ENCODE peak calls at places on chromosome 19, in nine cellular contexts. P, G, N, A, F, Z, C, B and Q are unnamed samples.

GRCh38 chr19:31099470-31100190 is 249.6 kb downstream of the TSHZ3 start:
- DNase-seq in F (no peak), P (no peak), B (no peak), A (no peak), N (no peak), C (no peak), G (no peak), Z (no peak), Q (no peak)

GRCh38 chr19:30357580-30357954 is 14.6 kb upstream of the ZNF536 start:
- DNase-seq in C (no peak), G (no peak), F (no peak), Z (no peak), B (no peak), A (no peak), N (no peak), P (no peak), Q (no peak)

GRCh38 chr19:16714702-16715294 is 4.8 kb upstream of the NWD1 start:
- DNase-seq in P (peak), N (no peak), Z (peak), C (peak), G (peak), B (peak), F (peak), A (peak), Q (peak)

GRCh38 chr19:3129112-3129511 is 6.7 kb upstream of the GNA15 start:
- DNase-seq in F (no peak), Z (no peak), P (peak), N (no peak), C (no peak), B (no peak), G (no peak), A (peak), Q (no peak)

GRCh38 chr19:46955813-46956371 is 63.7 kb upstream of the NPAS1 start:
- DNase-seq in Z (no peak), G (no peak), F (no peak), A (no peak), P (no peak), N (no peak), B (no peak), C (no peak), Q (no peak)

GRCh38 chr19:51366050-51366998 is at the start of gene ETFB:
- DNase-seq in N (peak), Z (peak), P (peak), B (peak), C (peak), A (peak), G (peak), F (peak), Q (peak)

GRCh38 chr19:42655748-42656147 is 61.0 kb upstream of the CEACAM8 start:
- DNase-seq in F (no peak), G (no peak), P (no peak), B (no peak), C (no peak), Z (no peak), A (no peak), N (no peak), Q (no peak)

GRCh38 chr19:19997656-19998268 is 41.5 kb downstream of the ZNF682 start:
- DNase-seq in Z (peak), G (no peak), P (no peak), F (no peak), C (peak), N (no peak), B (peak), A (peak), Q (peak)

DNA sequence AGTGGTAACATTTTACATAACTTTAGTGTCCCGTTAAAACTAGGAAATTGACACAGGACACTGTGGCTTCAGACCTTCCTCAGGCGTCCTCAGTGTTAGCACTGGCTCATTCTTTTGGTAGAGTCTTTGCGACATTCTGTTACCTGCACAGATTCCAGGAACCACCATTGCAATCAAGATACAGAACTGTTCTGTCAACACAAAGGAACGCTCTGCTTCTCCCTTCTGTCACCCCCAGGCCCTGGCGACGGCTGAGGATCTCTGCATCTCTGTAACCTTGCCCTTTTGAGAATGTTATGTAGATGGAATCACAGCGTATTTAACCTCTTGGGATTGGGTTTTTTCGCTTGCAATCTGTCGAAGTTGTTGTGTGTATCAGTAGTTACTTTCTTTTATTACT is 22.6 kb downstream of the KDM4B start:
- DNase-seq in F (no peak), P (no peak), A (no peak), Z (no peak), B (no peak), N (no peak), C (no peak), G (no peak), Q (no peak)
- TF ChIP-seq CTCF in F (no peak), P (no peak), A (no peak), Z (no peak), B (no peak), N (no peak), C (no peak), G (no peak), Q (no peak)

GRCh38 chr19:18203408-18203862 is 407 bp downstream of the RAB3A start:
- DNase-seq in N (no peak), B (no peak), C (peak), Z (peak), G (peak), F (no peak), P (no peak), A (no peak), Q (peak)

GRCh38 chr19:18204394-18205179 is 745 bp upstream of the RAB3A start:
- DNase-seq in F (no peak), G (peak), N (no peak), Z (peak), C (no peak), B (no peak), P (no peak), A (peak), Q (peak)

GRCh38 chr19:18202759-18203407 is 959 bp downstream of the RAB3A start:
- DNase-seq in Z (peak), G (peak), C (no peak), P (no peak), F (no peak), N (no peak), A (peak), B (no peak), Q (no peak)

GRCh38 chr19:18205180-18205915 is 1.5 kb upstream of the RAB3A start:
- DNase-seq in F (peak), P (peak), N (peak), B (peak), G (peak), Z (peak), C (peak), A (peak), Q (peak)

GRCh38 chr19:18203863-18204393 is at the start of gene RAB3A:
- DNase-seq in F (peak), Z (peak), A (peak), C (peak), N (peak), P (peak), G (peak), B (peak), Q (peak)
- TF ChIP-seq CTCF in F (no peak), Z (no peak), A (peak), C (no peak), N (no peak), P (no peak), G (no peak), B (no peak), Q (no peak)

GRCh38 chr19:13073263-13073662 is 29.4 kb downstream of the LYL1 start:
- DNase-seq in N (no peak), Z (no peak), G (no peak), A (no peak), C (no peak), P (no peak), B (no peak), F (no peak), Q (no peak)

GRCh38 chr19:13074378-13074777 is 28.3 kb downstream of the LYL1 start:
- DNase-seq in A (no peak), C (no peak), N (no peak), Z (no peak), P (no peak), F (no peak), B (no peak), G (no peak), Q (no peak)

GRCh38 chr19:13071444-13072205 is 31.0 kb downstream of the LYL1 start:
- DNase-seq in P (no peak), F (no peak), B (no peak), G (no peak), Z (no peak), C (no peak), N (no peak), A (no peak), Q (no peak)

GRCh38 chr19:13070425-13071140 is 32.1 kb downstream of the LYL1 start:
- DNase-seq in P (no peak), F (no peak), G (no peak), N (no peak), Z (no peak), A (no peak), C (no peak), B (no peak), Q (no peak)

GRCh38 chr19:13072206-13072898 is 30.3 kb downstream of the LYL1 start:
- DNase-seq in P (no peak), A (no peak), G (no peak), B (no peak), C (no peak), F (no peak), N (no peak), Z (no peak), Q (no peak)
- TF ChIP-seq CTCF in P (no peak), A (peak), G (no peak), B (no peak), C (no peak), F (no peak), N (no peak), Z (no peak), Q (no peak)

GRCh38 chr19:15282311-15282705 is 50.0 kb downstream of the BRD4 start:
- DNase-seq in F (no peak), G (no peak), A (no peak), C (no peak), P (no peak), Z (no peak), N (no peak), B (no peak), Q (no peak)
- TF ChIP-seq CTCF in F (no peak), G (no peak), A (no peak), C (no peak), P (no peak), Z (no peak), N (no peak), B (no peak), Q (no peak)

GRCh38 chr19:40367577-40368434 is 19.3 kb downstream of the PLD3 start:
- DNase-seq in F (no peak), N (no peak), A (no peak), G (no peak), Z (no peak), P (no peak), B (no peak), C (no peak), Q (no peak)

GRCh38 chr19:40365010-40365409 is 16.5 kb downstream of the PLD3 start:
- DNase-seq in A (no peak), B (no peak), N (no peak), C (no peak), P (no peak), Z (no peak), G (no peak), F (no peak), Q (no peak)

GRCh38 chr19:40365613-40366401 is 17.3 kb downstream of the PLD3 start:
- DNase-seq in C (peak), Z (peak), F (no peak), A (peak), P (peak), N (no peak), G (peak), B (peak), Q (peak)

GRCh38 chr19:40369797-40370196 is 20.2 kb downstream of the HIPK4 start:
- DNase-seq in B (no peak), G (no peak), A (no peak), C (no peak), Z (no peak), N (no peak), F (no peak), P (no peak), Q (no peak)

GRCh38 chr19:40366697-40367561 is 18.4 kb downstream of the PLD3 start:
- DNase-seq in N (no peak), C (no peak), F (no peak), G (peak), B (no peak), P (peak), A (peak), Z (no peak), Q (no peak)
- TF ChIP-seq CTCF in N (no peak), C (no peak), F (no peak), G (no peak), B (no peak), P (no peak), A (peak), Z (no peak), Q (no peak)

DNA sequence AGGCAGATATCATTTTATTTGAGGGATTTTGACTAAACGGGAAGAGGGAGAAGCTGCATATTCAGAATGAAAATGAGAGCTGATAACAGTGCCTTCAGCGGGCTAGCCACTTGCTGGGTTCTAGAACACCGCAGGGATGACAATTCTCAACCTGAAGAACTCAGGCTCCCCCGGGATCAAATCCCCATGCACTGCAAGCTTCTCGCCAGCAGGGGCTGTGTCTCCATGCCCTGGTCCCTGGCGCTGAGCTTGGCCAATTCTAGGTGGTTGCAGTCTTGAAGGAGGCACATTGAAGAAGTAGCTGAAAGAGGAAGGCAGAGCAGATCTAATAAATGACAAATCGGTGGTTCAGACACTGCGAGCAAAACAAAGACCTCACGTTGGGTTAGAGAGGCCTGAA is 128.7 kb downstream of the UQCRFS1 start:
- DNase-seq in B (no peak), C (no peak), G (peak), P (no peak), Z (no peak), F (no peak), N (no peak), A (peak), Q (no peak)
- TF ChIP-seq CTCF in B (peak), C (peak), G (peak), P (peak), Z (no peak), F (peak), N (no peak), A (peak), Q (no peak)